ENCODE peak calls at places on chromosome 17, in ten cellular contexts. One of them, this sample, is unnamed.

GRCh38 chr17:29048440-29049360 is 5.8 kb downstream of the PIPOX start:
- DNase-seq in cardiac fibroblast: no peak
- DNase-seq in epithelial cell of proximal tubule: no peak
- DNase-seq in AG04450: no peak
- DNase-seq in stimulated activated CD8-positive, alpha-beta memory T cell treated with anti-CD3 and anti-CD28 coated beads, Interleukin-4, amount 100 ng/mL, for 1 hour: no peak
- DNase-seq in activated CD8-positive, alpha-beta T cell treated with anti-CD3 and anti-CD28 coated beads for 36 hours: no peak
- DNase-seq in DMS53: no peak
- DNase-seq in activated naive CD8-positive, alpha-beta T cell treated with anti-CD3 and anti-CD28 coated beads, Interleukin-2, amount 50 U/mL, for 16 hours: no peak
- DNase-seq in naive thymus-derived CD8-positive, alpha-beta T cell: no peak
- DNase-seq in activated CD4-positive, alpha-beta T cell treated with anti-CD3 and anti-CD28 coated beads, Interleukin-2, amount 50 U/mL, for 4 hours: no peak
- DNase-seq in this sample: no peak

GRCh38 chr17:5672815-5673430 is 88.6 kb upstream of the NLRP1 start:
- DNase-seq in epithelial cell of proximal tubule: no peak
- DNase-seq in DMS53: no peak
- DNase-seq in activated naive CD8-positive, alpha-beta T cell treated with anti-CD3 and anti-CD28 coated beads, Interleukin-2, amount 50 U/mL, for 16 hours: no peak
- DNase-seq in naive thymus-derived CD8-positive, alpha-beta T cell: no peak
- DNase-seq in activated CD8-positive, alpha-beta T cell treated with anti-CD3 and anti-CD28 coated beads for 36 hours: no peak
- DNase-seq in AG04450: no peak
- DNase-seq in stimulated activated CD8-positive, alpha-beta memory T cell treated with anti-CD3 and anti-CD28 coated beads, Interleukin-4, amount 100 ng/mL, for 1 hour: no peak
- DNase-seq in activated CD4-positive, alpha-beta T cell treated with anti-CD3 and anti-CD28 coated beads, Interleukin-2, amount 50 U/mL, for 4 hours: no peak
- DNase-seq in cardiac fibroblast: no peak
- DNase-seq in this sample: peak

GRCh38 chr17:48113201-48113676 is 5.7 kb downstream of the SNX11 start:
- DNase-seq in DMS53: no peak
- DNase-seq in stimulated activated CD8-positive, alpha-beta memory T cell treated with anti-CD3 and anti-CD28 coated beads, Interleukin-4, amount 100 ng/mL, for 1 hour: no peak
- DNase-seq in activated CD8-positive, alpha-beta T cell treated with anti-CD3 and anti-CD28 coated beads for 36 hours: peak
- DNase-seq in activated CD4-positive, alpha-beta T cell treated with anti-CD3 and anti-CD28 coated beads, Interleukin-2, amount 50 U/mL, for 4 hours: peak
- DNase-seq in AG04450: no peak
- DNase-seq in cardiac fibroblast: peak
- DNase-seq in activated naive CD8-positive, alpha-beta T cell treated with anti-CD3 and anti-CD28 coated beads, Interleukin-2, amount 50 U/mL, for 16 hours: no peak
- DNase-seq in naive thymus-derived CD8-positive, alpha-beta T cell: peak
- DNase-seq in epithelial cell of proximal tubule: no peak
- DNase-seq in this sample: peak

GRCh38 chr17:2053380-2054261 is 1.3 kb upstream of the HIC1 start:
- DNase-seq in epithelial cell of proximal tubule: no peak
- DNase-seq in stimulated activated CD8-positive, alpha-beta memory T cell treated with anti-CD3 and anti-CD28 coated beads, Interleukin-4, amount 100 ng/mL, for 1 hour: no peak
- DNase-seq in cardiac fibroblast: peak
- DNase-seq in activated CD4-positive, alpha-beta T cell treated with anti-CD3 and anti-CD28 coated beads, Interleukin-2, amount 50 U/mL, for 4 hours: peak
- DNase-seq in DMS53: peak
- DNase-seq in activated naive CD8-positive, alpha-beta T cell treated with anti-CD3 and anti-CD28 coated beads, Interleukin-2, amount 50 U/mL, for 16 hours: peak
- DNase-seq in naive thymus-derived CD8-positive, alpha-beta T cell: peak
- DNase-seq in activated CD8-positive, alpha-beta T cell treated with anti-CD3 and anti-CD28 coated beads for 36 hours: peak
- DNase-seq in AG04450: no peak
- DNase-seq in this sample: peak

GRCh38 chr17:41687828-41688640 is 651 bp upstream of the EIF1 start:
- DNase-seq in activated CD4-positive, alpha-beta T cell treated with anti-CD3 and anti-CD28 coated beads, Interleukin-2, amount 50 U/mL, for 4 hours: peak
- DNase-seq in AG04450: no peak
- DNase-seq in DMS53: peak
- DNase-seq in activated CD8-positive, alpha-beta T cell treated with anti-CD3 and anti-CD28 coated beads for 36 hours: peak
- DNase-seq in epithelial cell of proximal tubule: no peak
- DNase-seq in naive thymus-derived CD8-positive, alpha-beta T cell: peak
- DNase-seq in stimulated activated CD8-positive, alpha-beta memory T cell treated with anti-CD3 and anti-CD28 coated beads, Interleukin-4, amount 100 ng/mL, for 1 hour: no peak
- DNase-seq in activated naive CD8-positive, alpha-beta T cell treated with anti-CD3 and anti-CD28 coated beads, Interleukin-2, amount 50 U/mL, for 16 hours: no peak
- DNase-seq in cardiac fibroblast: no peak
- DNase-seq in this sample: peak

GRCh38 chr17:64706224-64707076 is 44.3 kb upstream of the SMURF2 start:
- DNase-seq in epithelial cell of proximal tubule: no peak
- DNase-seq in activated naive CD8-positive, alpha-beta T cell treated with anti-CD3 and anti-CD28 coated beads, Interleukin-2, amount 50 U/mL, for 16 hours: no peak
- DNase-seq in AG04450: no peak
- DNase-seq in cardiac fibroblast: no peak
- DNase-seq in activated CD4-positive, alpha-beta T cell treated with anti-CD3 and anti-CD28 coated beads, Interleukin-2, amount 50 U/mL, for 4 hours: no peak
- DNase-seq in activated CD8-positive, alpha-beta T cell treated with anti-CD3 and anti-CD28 coated beads for 36 hours: no peak
- DNase-seq in naive thymus-derived CD8-positive, alpha-beta T cell: no peak
- DNase-seq in stimulated activated CD8-positive, alpha-beta memory T cell treated with anti-CD3 and anti-CD28 coated beads, Interleukin-4, amount 100 ng/mL, for 1 hour: no peak
- DNase-seq in DMS53: no peak
- DNase-seq in this sample: no peak

GRCh38 chr17:31248986-31249385 is 48.1 kb downstream of the OMG start:
- DNase-seq in epithelial cell of proximal tubule: no peak
- DNase-seq in activated CD8-positive, alpha-beta T cell treated with anti-CD3 and anti-CD28 coated beads for 36 hours: no peak
- DNase-seq in stimulated activated CD8-positive, alpha-beta memory T cell treated with anti-CD3 and anti-CD28 coated beads, Interleukin-4, amount 100 ng/mL, for 1 hour: no peak
- DNase-seq in cardiac fibroblast: peak
- DNase-seq in activated CD4-positive, alpha-beta T cell treated with anti-CD3 and anti-CD28 coated beads, Interleukin-2, amount 50 U/mL, for 4 hours: no peak
- DNase-seq in naive thymus-derived CD8-positive, alpha-beta T cell: no peak
- DNase-seq in DMS53: no peak
- DNase-seq in activated naive CD8-positive, alpha-beta T cell treated with anti-CD3 and anti-CD28 coated beads, Interleukin-2, amount 50 U/mL, for 16 hours: no peak
- DNase-seq in AG04450: peak
- DNase-seq in this sample: no peak

GRCh38 chr17:13031718-13032350 is 14.0 kb upstream of the ELAC2 start:
- DNase-seq in stimulated activated CD8-positive, alpha-beta memory T cell treated with anti-CD3 and anti-CD28 coated beads, Interleukin-4, amount 100 ng/mL, for 1 hour: no peak
- DNase-seq in cardiac fibroblast: peak
- DNase-seq in epithelial cell of proximal tubule: no peak
- DNase-seq in DMS53: peak
- DNase-seq in activated naive CD8-positive, alpha-beta T cell treated with anti-CD3 and anti-CD28 coated beads, Interleukin-2, amount 50 U/mL, for 16 hours: no peak
- DNase-seq in naive thymus-derived CD8-positive, alpha-beta T cell: peak
- DNase-seq in activated CD4-positive, alpha-beta T cell treated with anti-CD3 and anti-CD28 coated beads, Interleukin-2, amount 50 U/mL, for 4 hours: peak
- DNase-seq in AG04450: peak
- DNase-seq in activated CD8-positive, alpha-beta T cell treated with anti-CD3 and anti-CD28 coated beads for 36 hours: peak
- DNase-seq in this sample: peak

GRCh38 chr17:36939059-36939943 is 2.0 kb downstream of the LHX1 start:
- DNase-seq in cardiac fibroblast: no peak
- DNase-seq in activated naive CD8-positive, alpha-beta T cell treated with anti-CD3 and anti-CD28 coated beads, Interleukin-2, amount 50 U/mL, for 16 hours: no peak
- DNase-seq in activated CD4-positive, alpha-beta T cell treated with anti-CD3 and anti-CD28 coated beads, Interleukin-2, amount 50 U/mL, for 4 hours: no peak
- DNase-seq in stimulated activated CD8-positive, alpha-beta memory T cell treated with anti-CD3 and anti-CD28 coated beads, Interleukin-4, amount 100 ng/mL, for 1 hour: no peak
- DNase-seq in epithelial cell of proximal tubule: no peak
- DNase-seq in AG04450: no peak
- DNase-seq in activated CD8-positive, alpha-beta T cell treated with anti-CD3 and anti-CD28 coated beads for 36 hours: no peak
- DNase-seq in naive thymus-derived CD8-positive, alpha-beta T cell: no peak
- DNase-seq in DMS53: peak
- DNase-seq in this sample: peak

GRCh38 chr17:80836971-80837481 is 154.6 kb upstream of the CHMP6 start:
- DNase-seq in DMS53: no peak
- DNase-seq in epithelial cell of proximal tubule: no peak
- DNase-seq in stimulated activated CD8-positive, alpha-beta memory T cell treated with anti-CD3 and anti-CD28 coated beads, Interleukin-4, amount 100 ng/mL, for 1 hour: no peak
- DNase-seq in naive thymus-derived CD8-positive, alpha-beta T cell: no peak
- DNase-seq in cardiac fibroblast: no peak
- DNase-seq in activated CD4-positive, alpha-beta T cell treated with anti-CD3 and anti-CD28 coated beads, Interleukin-2, amount 50 U/mL, for 4 hours: no peak
- DNase-seq in AG04450: no peak
- DNase-seq in activated CD8-positive, alpha-beta T cell treated with anti-CD3 and anti-CD28 coated beads for 36 hours: no peak
- DNase-seq in activated naive CD8-positive, alpha-beta T cell treated with anti-CD3 and anti-CD28 coated beads, Interleukin-2, amount 50 U/mL, for 16 hours: no peak
- DNase-seq in this sample: no peak

GRCh38 chr17:82167028-82167427 is 45.6 kb downstream of the CCDC57 start:
- DNase-seq in activated CD8-positive, alpha-beta T cell treated with anti-CD3 and anti-CD28 coated beads for 36 hours: no peak
- DNase-seq in activated CD4-positive, alpha-beta T cell treated with anti-CD3 and anti-CD28 coated beads, Interleukin-2, amount 50 U/mL, for 4 hours: no peak
- DNase-seq in DMS53: no peak
- DNase-seq in stimulated activated CD8-positive, alpha-beta memory T cell treated with anti-CD3 and anti-CD28 coated beads, Interleukin-4, amount 100 ng/mL, for 1 hour: no peak
- DNase-seq in cardiac fibroblast: no peak
- DNase-seq in naive thymus-derived CD8-positive, alpha-beta T cell: no peak
- DNase-seq in AG04450: no peak
- DNase-seq in epithelial cell of proximal tubule: no peak
- DNase-seq in activated naive CD8-positive, alpha-beta T cell treated with anti-CD3 and anti-CD28 coated beads, Interleukin-2, amount 50 U/mL, for 16 hours: no peak
- DNase-seq in this sample: no peak

GRCh38 chr17:40552806-40553693 is 12.2 kb downstream of the CCR7 start:
- DNase-seq in activated CD4-positive, alpha-beta T cell treated with anti-CD3 and anti-CD28 coated beads, Interleukin-2, amount 50 U/mL, for 4 hours: no peak
- DNase-seq in activated CD8-positive, alpha-beta T cell treated with anti-CD3 and anti-CD28 coated beads for 36 hours: peak
- DNase-seq in activated naive CD8-positive, alpha-beta T cell treated with anti-CD3 and anti-CD28 coated beads, Interleukin-2, amount 50 U/mL, for 16 hours: no peak
- DNase-seq in stimulated activated CD8-positive, alpha-beta memory T cell treated with anti-CD3 and anti-CD28 coated beads, Interleukin-4, amount 100 ng/mL, for 1 hour: no peak
- DNase-seq in naive thymus-derived CD8-positive, alpha-beta T cell: peak
- DNase-seq in epithelial cell of proximal tubule: no peak
- DNase-seq in DMS53: no peak
- DNase-seq in cardiac fibroblast: peak
- DNase-seq in AG04450: no peak
- DNase-seq in this sample: no peak

GRCh38 chr17:3015890-3016289 is 47.5 kb downstream of the OR1D5 start:
- DNase-seq in DMS53: no peak
- DNase-seq in cardiac fibroblast: no peak
- DNase-seq in activated naive CD8-positive, alpha-beta T cell treated with anti-CD3 and anti-CD28 coated beads, Interleukin-2, amount 50 U/mL, for 16 hours: no peak
- DNase-seq in stimulated activated CD8-positive, alpha-beta memory T cell treated with anti-CD3 and anti-CD28 coated beads, Interleukin-4, amount 100 ng/mL, for 1 hour: no peak
- DNase-seq in AG04450: no peak
- DNase-seq in activated CD8-positive, alpha-beta T cell treated with anti-CD3 and anti-CD28 coated beads for 36 hours: no peak
- DNase-seq in naive thymus-derived CD8-positive, alpha-beta T cell: no peak
- DNase-seq in activated CD4-positive, alpha-beta T cell treated with anti-CD3 and anti-CD28 coated beads, Interleukin-2, amount 50 U/mL, for 4 hours: no peak
- DNase-seq in epithelial cell of proximal tubule: no peak
- DNase-seq in this sample: no peak

GRCh38 chr17:1055751-1056645 is 59.1 kb downstream of the TIMM22 start:
- DNase-seq in activated CD8-positive, alpha-beta T cell treated with anti-CD3 and anti-CD28 coated beads for 36 hours: peak
- DNase-seq in epithelial cell of proximal tubule: no peak
- DNase-seq in activated naive CD8-positive, alpha-beta T cell treated with anti-CD3 and anti-CD28 coated beads, Interleukin-2, amount 50 U/mL, for 16 hours: no peak
- DNase-seq in cardiac fibroblast: peak
- DNase-seq in AG04450: peak
- DNase-seq in naive thymus-derived CD8-positive, alpha-beta T cell: peak
- DNase-seq in DMS53: peak
- DNase-seq in stimulated activated CD8-positive, alpha-beta memory T cell treated with anti-CD3 and anti-CD28 coated beads, Interleukin-4, amount 100 ng/mL, for 1 hour: no peak
- DNase-seq in activated CD4-positive, alpha-beta T cell treated with anti-CD3 and anti-CD28 coated beads, Interleukin-2, amount 50 U/mL, for 4 hours: peak
- DNase-seq in this sample: peak

GRCh38 chr17:20121359-20122235 is 112.4 kb downstream of the SPECC1 start:
- DNase-seq in DMS53: peak
- DNase-seq in epithelial cell of proximal tubule: no peak
- DNase-seq in naive thymus-derived CD8-positive, alpha-beta T cell: peak
- DNase-seq in stimulated activated CD8-positive, alpha-beta memory T cell treated with anti-CD3 and anti-CD28 coated beads, Interleukin-4, amount 100 ng/mL, for 1 hour: peak
- DNase-seq in AG04450: peak
- DNase-seq in activated CD4-positive, alpha-beta T cell treated with anti-CD3 and anti-CD28 coated beads, Interleukin-2, amount 50 U/mL, for 4 hours: peak
- DNase-seq in cardiac fibroblast: peak
- DNase-seq in activated CD8-positive, alpha-beta T cell treated with anti-CD3 and anti-CD28 coated beads for 36 hours: peak
- DNase-seq in activated naive CD8-positive, alpha-beta T cell treated with anti-CD3 and anti-CD28 coated beads, Interleukin-2, amount 50 U/mL, for 16 hours: peak
- DNase-seq in this sample: peak

This sample was measured in NB4.